ENCODE peak calls at places on chromosomes 7 and 10, in eight cellular contexts. Z, K, O, X, L, A, B and W are unnamed samples.

GRCh38 chr7:26348987-26349809 is 57.5 kb downstream of the SNX10 start:
- DNase-seq in L (no peak), A (no peak), O (no peak), Z (no peak), K (peak; percentile 22), X (no peak), B (no peak), W (no peak)

GRCh38 chr7:684416-684815 is 42.1 kb upstream of the DNAAF5 start:
- DNase-seq in X (no peak), O (no peak), L (no peak), K (no peak), A (no peak), B (no peak), Z (no peak), W (no peak)

GRCh38 chr7:155454183-155455112 is 3.5 kb upstream of the EN2 start:
- DNase-seq in X (no peak), K (no peak), Z (no peak), O (no peak), L (no peak), B (no peak), A (no peak), W (no peak)

GRCh38 chr7:23938937-23939552 is 229.0 kb downstream of the STK31 start:
- DNase-seq in X (peak; percentile 3), K (peak; percentile 50), L (no peak), B (no peak), O (peak; percentile 24), A (peak; percentile 33), Z (peak; percentile 56), W (no peak)

GRCh38 chr10:71812016-71812912 is 38.8 kb downstream of the PSAP start:
- DNase-seq in O (peak; percentile 71), L (peak; percentile 83), B (no peak), K (peak; percentile 29), A (peak; percentile 66), X (peak; percentile 4), Z (peak; percentile 31), W (peak; percentile 81)

GRCh38 chr10:87961314-87961713 is 97.9 kb downstream of the PTEN start:
- DNase-seq in X (peak; percentile 67), O (no peak), L (no peak), K (no peak), B (no peak), A (peak; percentile 49), Z (peak; percentile 65), W (no peak)

GRCh38 chr10:86592413-86592812 is 61.9 kb upstream of the OPN4 start:
- DNase-seq in K (peak; percentile 67), B (no peak), Z (no peak), O (no peak), A (no peak), X (no peak), L (no peak), W (no peak)

GRCh38 chr10:14211617-14212016 is 119.1 kb downstream of the FRMD4A start:
- DNase-seq in Z (no peak), O (no peak), B (no peak), A (no peak), L (no peak), K (no peak), X (no peak), W (no peak)

GRCh38 chr7:25029075-25029474 is 49.1 kb upstream of the OSBPL3 start:
- DNase-seq in Z (no peak), O (no peak), A (no peak), X (no peak), L (no peak), K (no peak), B (no peak), W (no peak)